ENCODE peak calls at places on chromosome 19, in ten cellular contexts. C is left ventricle myocardium inferior; Z is HS-27A; S is upper lobe of left lung; A is T-helper 1 cell; K is substantia nigra; B is AG20443; P is H9; R is CD8-positive, alpha-beta memory T cell; L is left kidney. W is an unnamed sample.

GRCh38 chr19:54523403-54523802 is 20.8 kb downstream of the LAIR2 start:
- DNase-seq in Z (peak), P (no peak), S (no peak), A (no peak), L (no peak), C (no peak), R (no peak), K (no peak), B (peak), W (peak)

GRCh38 chr19:49149652-49150105 is 5.5 kb downstream of the HRC start:
- DNase-seq in Z (peak), B (peak), L (peak), R (no peak), S (no peak), A (no peak), C (peak), K (peak), P (peak), W (peak)

GRCh38 chr19:41161903-41162302 is 31.1 kb upstream of the CYP2S1 start:
- DNase-seq in C (no peak), K (no peak), P (peak), A (no peak), S (no peak), R (no peak), B (no peak), Z (no peak), L (no peak), W (no peak)

GRCh38 chr19:19279062-19279612 is 6.0 kb upstream of the TM6SF2 start:
- DNase-seq in C (no peak), S (peak), R (no peak), A (no peak), B (no peak), Z (no peak), L (no peak), K (no peak), P (no peak), W (no peak)

GRCh38 chr19:49458567-49458903 is 5.5 kb downstream of the ALDH16A1 start:
- DNase-seq in B (no peak), C (no peak), Z (no peak), R (no peak), S (no peak), P (no peak), L (no peak), A (no peak), K (no peak), W (no peak)

GRCh38 chr19:51959791-51960190 is 26.8 kb downstream of the ZNF350 start:
- DNase-seq in A (no peak), S (no peak), B (no peak), R (no peak), L (no peak), K (no peak), C (no peak), Z (no peak), P (no peak), W (no peak)

GRCh38 chr19:38842439-38843174 is 7.2 kb downstream of the HNRNPL start:
- DNase-seq in R (peak), K (no peak), P (no peak), L (no peak), S (no peak), B (no peak), C (no peak), Z (no peak), A (no peak), W (no peak)

GRCh38 chr19:30717381-30717780 is 345.2 kb downstream of the ZNF536 start:
- DNase-seq in K (no peak), C (no peak), A (no peak), L (no peak), S (no peak), B (no peak), R (no peak), Z (no peak), P (no peak), W (no peak)

GRCh38 chr19:29421186-29421525 is 104.6 kb upstream of the VSTM2B start:
- DNase-seq in L (no peak), B (no peak), Z (no peak), S (peak), C (no peak), A (no peak), K (no peak), R (no peak), P (no peak), W (no peak)

GRCh38 chr19:50639121-50640112 is at the start of gene SYT3:
- DNase-seq in A (no peak), P (peak), Z (no peak), C (peak), K (peak), R (no peak), L (peak), S (peak), B (peak), W (no peak)

GRCh38 chr19:29311391-29311790 is 98.4 kb upstream of the UQCRFS1 start:
- DNase-seq in S (no peak), K (no peak), P (peak), C (no peak), R (no peak), Z (no peak), L (peak), B (no peak), A (no peak), W (no peak)

GRCh38 chr19:56596676-56597075 is 1.6 kb downstream of the ZNF71 start:
- DNase-seq in P (no peak), L (no peak), Z (no peak), R (no peak), B (no peak), C (no peak), S (no peak), K (no peak), A (no peak), W (no peak)

GRCh38 chr19:44548736-44549135 is 19.3 kb upstream of the CEACAM20 start:
- DNase-seq in S (no peak), R (no peak), L (no peak), P (no peak), B (peak), Z (no peak), C (no peak), A (no peak), K (no peak), W (peak)

GRCh38 chr19:14943601-14944000 is 2.3 kb downstream of the OR7C2 start:
- DNase-seq in P (no peak), B (no peak), S (no peak), R (no peak), L (no peak), A (no peak), K (no peak), Z (no peak), C (no peak), W (peak)

GRCh38 chr19:13700621-13701020 is 63.7 kb upstream of the MRI1 start:
- DNase-seq in Z (no peak), A (no peak), S (no peak), R (no peak), P (no peak), B (no peak), C (no peak), K (no peak), L (no peak), W (no peak)

GRCh38 chr19:48751835-48752510 is 468 bp downstream of the FUT1 start:
- DNase-seq in L (peak), C (no peak), Z (no peak), B (no peak), S (no peak), P (no peak), R (no peak), A (no peak), K (no peak), W (no peak)

GRCh38 chr19:14342809-14343208 is 38.4 kb upstream of the ADGRE5 start:
- DNase-seq in S (no peak), C (no peak), L (no peak), Z (no peak), R (no peak), K (no peak), B (no peak), P (peak), A (no peak), W (no peak)

GRCh38 chr19:7692417-7693088 is 9.4 kb downstream of the FCER2 start:
- DNase-seq in S (no peak), B (no peak), Z (no peak), A (no peak), K (no peak), C (no peak), P (no peak), L (no peak), R (peak), W (no peak)

GRCh38 chr19:4713384-4713951 is 10.2 kb downstream of the DPP9 start:
- DNase-seq in K (no peak), P (no peak), R (no peak), C (peak), Z (peak), L (no peak), S (peak), B (peak), A (no peak), W (peak)